ENCODE peak calls at places on chromosomes 11 and 22, in four cellular contexts. O is cardiac fibroblast, C is M059J, M is SK-N-DZ. B is an unnamed sample.

GRCh38 chr11:10295056-10295901 is 1.3 kb upstream of the SBF2 start:
- DNase-seq in O (peak; percentile 20), C (peak; percentile 32), M (no peak), B (peak; percentile 50)

GRCh38 chr22:19870153-19871022 is 15.7 kb upstream of the GNB1L start:
- DNase-seq in O (no peak), C (no peak), M (no peak), B (no peak)

GRCh38 chr11:17528906-17529813 is 15.1 kb downstream of the USH1C start:
- DNase-seq in O (peak; percentile 14), C (peak; percentile 22), M (no peak), B (no peak)

GRCh38 chr11:72349616-72350218 is 84.6 kb downstream of the CLPB start:
- DNase-seq in O (no peak), C (no peak), M (peak; percentile 95), B (no peak)

GRCh38 chr11:57316017-57316416 is 8.7 kb downstream of the TNKS1BP1 start:
- DNase-seq in O (peak; percentile 27), C (no peak), M (no peak), B (no peak)

GRCh38 chr22:19051381-19051780 is 70.8 kb downstream of the DGCR2 start:
- DNase-seq in O (no peak), C (no peak), M (no peak), B (no peak)

GRCh38 chr11:11732116-11732515 is 109.7 kb upstream of the USP47 start:
- DNase-seq in O (no peak), C (peak; percentile 63), M (no peak), B (peak; percentile 5)

GRCh38 chr11:66607126-66607834 is 9.2 kb upstream of the RBM14 start:
- DNase-seq in O (peak; percentile 90), C (peak; percentile 90), M (no peak), B (peak; percentile 50)

GRCh38 chr11:99693941-99694492 is 673.3 kb downstream of the CNTN5 start:
- DNase-seq in O (peak; percentile 90), C (peak; percentile 81), M (no peak), B (peak; percentile 42)

GRCh38 chr22:40348025-40348658 is 1.8 kb downstream of the ADSL start:
- DNase-seq in O (peak; percentile 80), C (peak; percentile 41), M (peak; percentile 44), B (peak; percentile 59)

GRCh38 chr11:105732611-105733010 is 122.7 kb downstream of the GRIA4 start:
- DNase-seq in O (no peak), C (no peak), M (no peak), B (peak; percentile 10)

GRCh38 chr22:39311592-39312400 is 7.6 kb downstream of the RPL3 start:
- DNase-seq in O (peak; percentile 20), C (peak; percentile 25), M (peak; percentile 30), B (peak; percentile 57)

GRCh38 chr22:31876156-31877035 is 67.9 kb upstream of the YWHAH start:
- DNase-seq in O (no peak), C (peak; percentile 21), M (no peak), B (no peak)

GRCh38 chr11:47155914-47156313 is 20.8 kb downstream of the ARFGAP2 start:
- DNase-seq in O (no peak), C (no peak), M (no peak), B (no peak)